ENCODE peak calls at places on chromosomes 2 and 18, in five cellular contexts. A, G, R, S and P are unnamed samples.

GRCh38 chr18:9488535-9488934 is 13.2 kb downstream of the RALBP1 start:
- DNase-seq in A (no peak), G (no peak), R (no peak), S (no peak), P (no peak)

GRCh38 chr2:177998006-177998405 is 74.6 kb downstream of the PDE11A start:
- DNase-seq in A (no peak), G (no peak), R (no peak), S (no peak), P (no peak)

GRCh38 chr2:24620936-24621335 is 129.9 kb downstream of the NCOA1 start:
- DNase-seq in A (no peak), G (no peak), R (no peak), S (no peak), P (no peak)

GRCh38 chr2:212960336-212960735 is 191.1 kb downstream of the IKZF2 start:
- DNase-seq in A (no peak), G (no peak), R (no peak), S (no peak), P (no peak)

GRCh38 chr2:51505533-51505932 is 473.6 kb upstream of the NRXN1 start:
- DNase-seq in A (no peak), G (no peak), R (no peak), S (no peak), P (no peak)

GRCh38 chr2:20446280-20446916 is 476 bp upstream of the RHOB start:
- DNase-seq in A (peak; percentile 89), G (no peak), R (peak; percentile 78), S (no peak), P (no peak)

GRCh38 chr2:149399934-149400615 is 69.7 kb downstream of the LYPD6 start:
- DNase-seq in A (no peak), G (no peak), R (no peak), S (no peak), P (no peak)

GRCh38 chr18:12679183-12679786 is 21.4 kb upstream of the SPIRE1 start:
- DNase-seq in A (no peak), G (no peak), R (peak; percentile 83), S (no peak), P (no peak)

GRCh38 chr2:120954939-120955338 is 219.3 kb downstream of the GLI2 start:
- DNase-seq in A (no peak), G (no peak), R (no peak), S (no peak), P (no peak)